ENCODE peak calls at places on chromosomes 5 and 9, in eight cellular contexts. E is pancreas, M is tibial artery, B is left ventricle myocardium inferior, D is ovary, K is heart right ventricle, Z is aorta, F is IMR-90. L is an unnamed sample. For H3K4me1 and H3K36me3, the result is how much of the 10 kb centered on the place peaks cover.

GRCh38 chr9:136342191-136343120 is 15.1 kb downstream of the GPSM1 start:
- DNase-seq in E (peak), M (peak), B (peak), D (peak), K (peak), Z (peak), F (peak), L (peak)

GRCh38 chr5:82748688-82749091 is 328.5 kb downstream of the TMEM167A start:
- DNase-seq in E (no peak), M (no peak), B (no peak), D (no peak), K (no peak), Z (no peak), F (no peak), L (no peak)

GRCh38 chr5:124810420-124810819 is 64.0 kb upstream of the ZNF608 start:
- DNase-seq in E (no peak), M (no peak), B (no peak), D (no peak), K (no peak), Z (no peak), F (no peak), L (no peak)

GRCh38 chr5:155189476-155189875 is 175.9 kb downstream of the KIF4B start:
- DNase-seq in E (no peak), M (no peak), B (no peak), D (no peak), K (no peak), Z (no peak), F (no peak), L (no peak)

GRCh38 chr5:167332291-167332690 is 959.2 kb upstream of the WWC1 start:
- DNase-seq in E (no peak), M (no peak), B (no peak), D (no peak), K (no peak), Z (no peak), F (no peak), L (no peak)

GRCh38 chr9:117672397-117672796 is 31.8 kb upstream of the TLR4 start:
- DNase-seq in E (no peak), M (no peak), B (no peak), D (no peak), K (no peak), Z (no peak), F (no peak), L (no peak)

GRCh38 chr5:113169720-113170119 is 193.1 kb downstream of the DCP2 start:
- DNase-seq in E (no peak), M (no peak), B (no peak), D (no peak), K (no peak), Z (no peak), F (peak), L (peak)

GRCh38 chr9:95373069-95373681 is 55.7 kb upstream of the FANCC start:
- DNase-seq in E (no peak), M (no peak), B (no peak), D (no peak), K (no peak), Z (no peak), F (no peak), L (no peak)

GRCh38 chr5:16936150-16937022 is at the start of gene MYO10:
- DNase-seq in E (peak), M (peak), B (peak), D (peak), K (peak), Z (peak), F (peak), L (peak)

GRCh38 chr5:179131321-179131835 is 71.2 kb downstream of the ZNF354C start:
- DNase-seq in E (peak), M (no peak), B (no peak), D (no peak), K (no peak), Z (no peak), F (no peak), L (no peak)

DNA sequence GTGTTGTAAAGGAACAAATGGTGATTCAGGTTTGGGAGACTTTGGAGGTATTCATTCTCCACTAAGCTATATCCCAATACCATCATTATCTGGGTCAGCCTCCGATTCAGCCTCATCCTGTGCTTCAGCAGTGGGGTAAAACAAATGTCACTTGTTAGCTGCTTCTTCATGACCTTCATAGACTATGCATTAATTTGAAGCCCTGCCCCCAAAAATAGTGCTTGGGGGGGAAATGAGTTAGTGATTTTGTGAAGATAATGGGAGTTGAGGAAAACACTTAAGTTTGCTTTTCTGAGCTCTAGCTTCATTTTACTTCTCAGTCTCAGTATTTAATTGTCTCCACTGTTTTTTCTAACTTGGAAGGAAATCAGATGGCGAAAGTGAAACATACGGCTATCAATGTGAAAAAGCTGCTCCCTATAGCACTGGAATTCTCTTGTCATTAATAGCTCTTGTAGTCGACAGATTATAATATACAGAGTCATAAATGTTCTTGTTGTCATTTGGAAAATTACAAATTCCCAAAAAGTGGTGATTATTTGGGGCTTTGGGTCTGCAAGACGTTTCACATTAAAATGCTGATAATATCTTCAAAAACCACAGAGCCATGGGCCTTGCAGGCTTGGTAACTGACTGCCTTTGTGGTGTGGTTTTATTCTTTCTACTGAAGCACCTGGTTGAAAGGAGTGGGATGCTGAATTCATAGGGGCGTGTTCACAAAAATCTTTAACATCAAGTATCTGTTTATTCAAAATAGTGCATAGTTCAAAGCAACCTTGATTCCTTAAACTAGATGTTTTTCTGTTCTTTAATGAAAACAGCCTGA is 40.0 kb downstream of the PIK3R1 start:
- DNase-seq in E (no peak), M (no peak), B (no peak), D (no peak), K (no peak), Z (no peak), F (no peak), L (no peak)
- H3K4me3 ChIP-seq in E (no peak), M (no peak), B (peak), D (no peak), K (no peak), Z (no peak), F (no peak), L (peak)

GRCh38 chr9:114266969-114267368 is 55.9 kb upstream of the ORM1 start:
- DNase-seq in E (no peak), M (no peak), B (no peak), D (no peak), K (no peak), Z (no peak), F (peak), L (no peak)

GRCh38 chr9:114261987-114262386 is 60.9 kb upstream of the ORM1 start:
- DNase-seq in E (no peak), M (no peak), B (no peak), D (no peak), K (no peak), Z (no peak), F (no peak), L (no peak)

GRCh38 chr9:114261026-114261425 is 61.9 kb upstream of the ORM1 start:
- DNase-seq in E (no peak), M (no peak), B (no peak), D (no peak), K (no peak), Z (no peak), F (no peak), L (no peak)

GRCh38 chr9:114263853-114264510 is 58.9 kb upstream of the ORM1 start:
- DNase-seq in E (no peak), M (no peak), B (no peak), D (peak), K (peak), Z (no peak), F (no peak), L (peak)

DNA sequence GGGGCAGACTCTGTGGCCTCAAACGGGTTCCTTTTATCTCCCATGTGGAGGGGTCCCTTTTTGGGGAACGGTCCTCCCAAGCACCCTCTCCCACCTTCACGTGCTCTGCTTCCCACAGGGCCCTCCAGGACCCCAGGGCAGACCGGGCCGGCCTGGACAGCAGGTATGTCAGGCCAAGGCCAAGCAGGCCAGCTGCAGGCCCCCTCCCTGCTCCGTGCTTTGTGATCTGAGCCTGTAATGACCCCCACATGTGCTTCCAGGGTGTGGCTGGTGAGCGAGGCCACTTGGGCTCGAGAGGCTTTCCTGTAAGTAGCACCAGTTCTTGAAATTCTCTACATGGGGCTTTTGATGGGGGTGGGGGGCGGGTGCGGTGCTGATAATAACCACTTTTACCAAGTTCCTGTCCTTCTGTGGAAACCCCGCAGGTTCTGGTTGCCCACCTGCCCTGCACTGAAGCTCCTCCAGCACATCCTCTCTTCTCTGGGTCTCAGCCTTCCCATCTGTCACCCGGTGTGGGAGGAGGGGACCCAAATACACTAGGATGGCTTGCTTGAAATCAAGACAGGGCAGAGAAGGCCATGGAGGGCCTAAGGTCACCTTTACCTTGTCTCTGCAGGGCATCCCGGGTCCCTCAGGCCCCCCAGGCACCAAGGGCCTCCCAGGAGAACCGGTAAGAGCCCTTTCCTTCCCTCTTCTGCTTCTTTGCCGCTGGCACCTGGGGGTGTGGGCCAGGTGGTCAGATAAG is 57.9 kb upstream of the ORM1 start:
- DNase-seq in E (no peak), M (no peak), B (no peak), D (no peak), K (no peak), Z (no peak), F (no peak), L (no peak)
- H3K4me1 ChIP-seq in E (under half), M (under half), B (under half), D (under half), K (under half), Z (under half), F (under half), L (under half)

DNA sequence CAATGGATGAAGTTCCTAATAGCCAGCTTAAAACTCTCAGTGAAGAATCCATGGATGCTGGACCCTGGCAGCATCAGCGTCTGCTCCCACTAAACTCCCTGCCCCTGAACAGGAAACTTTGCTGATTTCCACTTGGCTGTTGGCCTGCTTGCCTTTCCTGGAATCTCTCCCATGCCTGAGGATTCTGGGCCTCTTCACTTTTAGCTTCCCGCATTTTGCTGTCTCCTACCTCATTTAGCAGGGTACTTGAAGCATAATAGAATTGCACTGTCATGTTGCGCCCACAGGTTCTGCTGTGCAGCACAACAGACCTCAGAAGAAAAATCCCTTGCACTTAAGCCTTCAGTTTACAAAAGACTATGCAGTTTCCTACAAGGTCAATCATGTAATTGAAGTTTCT is 127.6 kb downstream of the DROSHA start:
- DNase-seq in E (no peak), M (no peak), B (no peak), D (no peak), K (no peak), Z (no peak), F (no peak), L (no peak)
- H3K36me3 ChIP-seq in E (under half), M (under half), B (half or more), D (under half), K (under half), Z (under half), F (under half), L (half or more)

GRCh38 chr5:122978644-122979297 is 57.8 kb downstream of the PPIC start:
- DNase-seq in E (no peak), M (no peak), B (no peak), D (no peak), K (no peak), Z (no peak), F (no peak), L (no peak)

GRCh38 chr5:122978068-122978467 is 58.5 kb downstream of the PPIC start:
- DNase-seq in E (no peak), M (no peak), B (no peak), D (no peak), K (no peak), Z (no peak), F (no peak), L (no peak)

GRCh38 chr5:122972877-122973276 is 63.6 kb downstream of the PPIC start:
- DNase-seq in E (no peak), M (no peak), B (no peak), D (no peak), K (no peak), Z (no peak), F (peak), L (peak)

GRCh38 chr5:122981846-122982245 is 54.7 kb downstream of the PPIC start:
- DNase-seq in E (no peak), M (no peak), B (no peak), D (no peak), K (no peak), Z (no peak), F (no peak), L (no peak)

GRCh38 chr5:122977306-122977705 is 59.2 kb downstream of the PPIC start:
- DNase-seq in E (no peak), M (no peak), B (no peak), D (no peak), K (no peak), Z (no peak), F (no peak), L (no peak)
- H3K4me3 ChIP-seq in E (no peak), M (no peak), B (no peak), D (no peak), K (no peak), Z (no peak), F (no peak), L (no peak)

GRCh38 chr9:106738109-106738508 is 124.9 kb upstream of the ZNF462 start:
- DNase-seq in E (no peak), M (no peak), B (no peak), D (no peak), K (no peak), Z (no peak), F (no peak), L (no peak)
- H3K4me1 ChIP-seq in E (under half), M (under half), B (under half), D (under half), K (under half), Z (under half), F (under half), L (under half)

DNA sequence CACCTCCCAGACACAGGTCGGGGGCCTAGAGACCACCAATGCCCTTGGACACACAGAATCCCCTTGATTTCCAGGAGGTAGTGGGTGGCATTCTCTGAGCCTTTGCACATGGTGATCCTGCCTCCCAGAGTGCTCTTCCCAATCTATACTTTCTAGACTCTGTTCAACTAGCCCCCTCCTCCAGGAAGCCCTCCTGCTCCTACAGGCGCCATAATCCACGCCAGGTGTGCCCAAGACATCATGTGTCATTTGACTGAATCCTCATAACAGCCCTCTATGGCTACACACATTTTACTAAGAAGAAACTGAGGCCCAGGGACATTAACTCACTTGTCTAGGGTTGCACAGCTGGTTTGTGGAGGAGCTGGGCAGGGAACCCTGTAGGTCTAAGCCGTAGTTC is 7.1 kb downstream of the BBLN start:
- DNase-seq in E (no peak), M (no peak), B (no peak), D (no peak), K (no peak), Z (no peak), F (no peak), L (no peak)
- H3K36me3 ChIP-seq in E (under half), M (under half), B (half or more), D (under half), K (under half), Z (under half), F (half or more), L (half or more)